ENCODE peak calls at places on chromosomes 4 and X, in six cellular contexts. R is A549, W is IMR-90, V is HepG2, P is HCT116, J is GM12878. Z is an unnamed sample.

GRCh38 chrX:153684447-153685178 is 3.1 kb upstream of the SLC6A8 start:
- DNase-seq in W (no peak), R (no peak), P (no peak), J (no peak), V (peak), Z (no peak)

GRCh38 chr4:102163404-102164140 is 181.7 kb downstream of the SLC39A8 start:
- DNase-seq in J (no peak), R (no peak), P (no peak), W (no peak), V (no peak), Z (no peak)

GRCh38 chrX:133415276-133416105 is at the start of gene GPC4:
- DNase-seq in J (no peak), P (peak), R (peak), W (no peak), V (no peak), Z (peak)

GRCh38 chrX:139058831-139059495 is 347.4 kb upstream of the FGF13 start:
- DNase-seq in W (no peak), V (no peak), J (no peak), P (no peak), R (no peak), Z (no peak)

GRCh38 chr4:89324671-89325070 is 17.1 kb upstream of the GPRIN3 start:
- DNase-seq in W (peak), V (no peak), J (peak), R (no peak), P (no peak), Z (no peak)

GRCh38 chr4:113469926-113470325 is 291.6 kb downstream of the CAMK2D start:
- DNase-seq in R (no peak), J (no peak), W (no peak), P (no peak), V (peak), Z (no peak)

GRCh38 chr4:6419452-6420028 is 52.9 kb downstream of the PPP2R2C start:
- DNase-seq in W (peak), R (no peak), P (no peak), V (no peak), J (no peak), Z (no peak)

GRCh38 chr4:7530932-7531639 is 96.4 kb upstream of the PSAPL1 start:
- DNase-seq in J (no peak), W (no peak), R (no peak), V (peak), P (no peak), Z (no peak)

GRCh38 chr4:86498560-86499166 is 95.5 kb upstream of the PTPN13 start:
- DNase-seq in W (peak), V (peak), J (no peak), P (peak), R (peak), Z (peak)

GRCh38 chr4:63583561-63583960 is 825.7 kb downstream of the TECRL start:
- DNase-seq in V (no peak), W (no peak), R (no peak), J (no peak), P (no peak), Z (no peak)

GRCh38 chrX:11787564-11787963 is 29.5 kb downstream of the MSL3 start:
- DNase-seq in P (peak), J (no peak), R (peak), V (peak), W (peak), Z (peak)

GRCh38 chrX:40885984-40886383 is 150.6 kb upstream of the MED14 start:
- DNase-seq in W (no peak), J (no peak), V (no peak), P (no peak), R (no peak), Z (no peak)

GRCh38 chr4:150032541-150032940 is 45.7 kb upstream of the DCLK2 start:
- DNase-seq in J (no peak), P (no peak), R (no peak), W (peak), V (no peak), Z (no peak)

GRCh38 chr4:176191974-176192373 is 3.4 kb downstream of the SPATA4 start:
- DNase-seq in W (peak), V (no peak), P (no peak), R (no peak), J (no peak), Z (peak)

DNA sequence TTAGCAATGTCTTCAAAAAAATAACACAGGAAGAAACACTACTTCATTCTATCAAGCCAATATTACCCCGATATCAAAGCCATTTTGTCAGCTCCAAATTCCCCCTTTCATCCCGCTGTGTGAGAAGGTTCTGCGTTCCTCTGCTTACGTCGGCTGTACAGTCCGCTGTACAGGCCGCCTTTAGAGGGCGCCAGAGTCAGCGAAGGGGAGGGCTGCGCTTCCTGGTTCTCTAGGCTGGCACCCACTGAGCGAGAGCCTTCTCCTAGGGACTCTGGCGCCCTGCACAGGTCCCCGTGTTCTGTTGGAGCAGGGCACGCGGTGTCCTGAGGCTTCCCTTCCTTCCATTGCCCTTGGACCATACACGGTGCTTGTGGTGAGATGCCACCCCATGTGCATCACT is 25.3 kb upstream of the CT45A1 start:
- DNase-seq in P (peak), J (no peak), R (no peak), V (no peak), W (no peak), Z (no peak)
- TF ChIP-seq RAD21 in P (peak), J (no peak), R (no peak), V (no peak), W (no peak), Z (no peak)

DNA sequence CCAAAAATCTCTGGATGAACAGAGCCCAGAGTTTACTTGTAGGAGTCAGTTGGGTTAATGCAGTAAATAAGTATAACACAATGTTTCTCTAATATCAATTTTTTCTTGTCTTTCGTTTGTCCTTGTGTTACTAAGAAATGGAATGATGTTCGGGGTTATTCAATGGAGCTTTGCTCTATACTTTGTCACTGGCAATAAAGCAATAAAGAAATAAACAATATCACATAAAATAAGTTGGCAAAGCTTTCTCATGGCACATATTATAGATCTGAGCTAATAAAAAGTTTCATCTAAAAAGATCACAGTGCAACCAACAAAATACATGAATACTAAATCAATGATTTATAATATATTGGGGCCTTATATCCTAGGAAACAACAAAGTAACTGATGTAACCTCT is 32.7 kb downstream of the INPP4B start:
- DNase-seq in W (no peak), V (no peak), P (no peak), J (no peak), R (no peak), Z (no peak)
- TF ChIP-seq RAD21 in W (no peak), V (no peak), P (no peak), J (no peak), R (no peak), Z (no peak)

GRCh38 chrX:13386636-13387035 is 66.8 kb upstream of the ATXN3L start:
- DNase-seq in W (no peak), P (no peak), R (no peak), J (no peak), V (peak), Z (no peak)

GRCh38 chrX:13383907-13384306 is 64.1 kb upstream of the ATXN3L start:
- DNase-seq in W (no peak), V (no peak), P (no peak), R (no peak), J (peak), Z (no peak)

GRCh38 chrX:13387656-13388421 is 68.0 kb upstream of the ATXN3L start:
- DNase-seq in P (no peak), W (peak), V (no peak), R (no peak), J (no peak), Z (no peak)

GRCh38 chrX:13389501-13389900 is 69.6 kb upstream of the ATXN3L start:
- DNase-seq in V (no peak), P (no peak), W (no peak), R (no peak), J (no peak), Z (no peak)

DNA sequence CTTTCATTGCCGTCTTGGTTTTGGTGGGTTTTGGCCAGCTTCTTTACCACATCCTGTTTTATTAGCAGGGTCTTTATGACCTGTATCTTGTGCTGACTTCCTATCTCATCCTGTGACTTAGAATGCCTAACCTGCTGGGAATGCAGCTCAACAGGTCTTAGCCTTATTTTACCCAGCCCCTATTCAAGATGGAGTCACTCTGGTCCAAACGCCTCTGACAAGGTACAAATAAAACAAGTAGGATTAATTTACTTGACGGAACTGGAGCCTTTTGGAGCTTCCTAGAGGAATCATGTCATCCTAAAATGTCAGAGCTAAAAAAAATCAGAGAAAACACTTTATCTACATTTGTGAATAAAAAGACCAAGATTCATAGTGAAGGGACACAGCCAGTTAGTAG is 66.2 kb upstream of the ATXN3L start:
- DNase-seq in P (no peak), J (no peak), V (no peak), W (no peak), R (no peak), Z (no peak)
- TF ChIP-seq RAD21 in P (no peak), J (no peak), V (no peak), W (no peak), R (no peak), Z (no peak)

DNA sequence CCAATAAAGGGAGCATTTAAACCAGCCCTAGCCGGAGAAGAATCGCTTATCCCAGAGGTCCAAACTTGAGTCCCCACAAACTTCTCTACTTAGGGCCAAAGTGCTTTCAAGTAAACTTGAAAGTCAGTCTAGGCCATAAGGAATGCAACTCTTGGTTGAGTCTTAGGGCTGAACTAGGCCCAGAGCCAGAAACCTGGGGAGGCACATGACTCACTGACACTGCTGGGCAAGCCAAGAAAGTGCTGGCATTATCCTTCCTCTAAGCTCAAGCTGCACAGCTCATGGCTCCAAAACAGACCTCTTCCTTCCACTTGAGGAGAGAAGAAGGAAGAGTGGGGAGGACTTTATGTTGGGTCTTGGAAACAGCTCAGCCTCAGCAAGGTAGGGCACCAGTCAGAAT is 1257.3 kb upstream of the DIAPH2 start:
- DNase-seq in V (no peak), J (no peak), W (no peak), P (no peak), R (no peak), Z (no peak)
- TF ChIP-seq RAD21 in V (no peak), J (no peak), W (no peak), P (no peak), R (no peak), Z (no peak)